ENCODE peak calls at places on chromosomes 12 and 14, in ten cellular contexts. One of them, this sample, is unnamed.

GRCh38 chr14:100413699-100414098 is 90.6 kb downstream of the SLC25A47 start:
- DNase-seq in activated CD4-positive, CD25-positive, alpha-beta regulatory T cell: no peak
- DNase-seq in stimulated activated naive CD8-positive, alpha-beta T cell treated with anti-CD3 and anti-CD28 coated beads, Interleukin-15, amount 100 ng/mL, for 72 hours: no peak
- DNase-seq in GM23338: no peak
- DNase-seq in T-helper 1 cell: no peak
- DNase-seq in GM13976: no peak
- DNase-seq in EL: no peak
- DNase-seq in progenitor cell of endocrine pancreas: no peak
- DNase-seq in body of pancreas: no peak
- DNase-seq in A549: no peak
- DNase-seq in this sample: no peak

GRCh38 chr12:77124767-77125166 is 59.4 kb upstream of the E2F7 start:
- DNase-seq in body of pancreas: no peak
- DNase-seq in GM23338: no peak
- DNase-seq in GM13976: no peak
- DNase-seq in T-helper 1 cell: no peak
- DNase-seq in A549: no peak
- DNase-seq in EL: peak; percentile 34
- DNase-seq in progenitor cell of endocrine pancreas: no peak
- DNase-seq in stimulated activated naive CD8-positive, alpha-beta T cell treated with anti-CD3 and anti-CD28 coated beads, Interleukin-15, amount 100 ng/mL, for 72 hours: no peak
- DNase-seq in activated CD4-positive, CD25-positive, alpha-beta regulatory T cell: no peak
- DNase-seq in this sample: no peak

GRCh38 chr14:90508536-90509254 is 111.9 kb downstream of the CALM1 start:
- DNase-seq in GM13976: no peak
- DNase-seq in A549: no peak
- DNase-seq in progenitor cell of endocrine pancreas: no peak
- DNase-seq in T-helper 1 cell: no peak
- DNase-seq in GM23338: no peak
- DNase-seq in stimulated activated naive CD8-positive, alpha-beta T cell treated with anti-CD3 and anti-CD28 coated beads, Interleukin-15, amount 100 ng/mL, for 72 hours: no peak
- DNase-seq in activated CD4-positive, CD25-positive, alpha-beta regulatory T cell: no peak
- DNase-seq in EL: no peak
- DNase-seq in body of pancreas: peak; percentile 69
- DNase-seq in this sample: no peak

GRCh38 chr12:45051490-45052105 is 699 bp upstream of the DBX2 start:
- DNase-seq in A549: no peak
- DNase-seq in EL: peak; percentile 2
- DNase-seq in GM13976: no peak
- DNase-seq in activated CD4-positive, CD25-positive, alpha-beta regulatory T cell: no peak
- DNase-seq in progenitor cell of endocrine pancreas: no peak
- DNase-seq in GM23338: peak; percentile 34
- DNase-seq in T-helper 1 cell: no peak
- DNase-seq in body of pancreas: no peak
- DNase-seq in stimulated activated naive CD8-positive, alpha-beta T cell treated with anti-CD3 and anti-CD28 coated beads, Interleukin-15, amount 100 ng/mL, for 72 hours: no peak
- DNase-seq in this sample: no peak

GRCh38 chr14:103284574-103285467 is 49.2 kb upstream of the EIF5 start:
- DNase-seq in stimulated activated naive CD8-positive, alpha-beta T cell treated with anti-CD3 and anti-CD28 coated beads, Interleukin-15, amount 100 ng/mL, for 72 hours: no peak
- DNase-seq in GM13976: no peak
- DNase-seq in T-helper 1 cell: no peak
- DNase-seq in A549: no peak
- DNase-seq in EL: peak; percentile 52
- DNase-seq in GM23338: peak; percentile 54
- DNase-seq in activated CD4-positive, CD25-positive, alpha-beta regulatory T cell: no peak
- DNase-seq in progenitor cell of endocrine pancreas: no peak
- DNase-seq in body of pancreas: no peak
- DNase-seq in this sample: no peak

GRCh38 chr12:48671231-48671856 is 10.7 kb downstream of the KANSL2 start:
- DNase-seq in T-helper 1 cell: no peak
- DNase-seq in stimulated activated naive CD8-positive, alpha-beta T cell treated with anti-CD3 and anti-CD28 coated beads, Interleukin-15, amount 100 ng/mL, for 72 hours: no peak
- DNase-seq in body of pancreas: no peak
- DNase-seq in activated CD4-positive, CD25-positive, alpha-beta regulatory T cell: no peak
- DNase-seq in EL: peak; percentile 10
- DNase-seq in GM23338: no peak
- DNase-seq in A549: no peak
- DNase-seq in progenitor cell of endocrine pancreas: no peak
- DNase-seq in GM13976: no peak
- DNase-seq in this sample: no peak

GRCh38 chr14:94018308-94018707 is 7.8 kb upstream of the OTUB2 start:
- DNase-seq in activated CD4-positive, CD25-positive, alpha-beta regulatory T cell: no peak
- DNase-seq in EL: no peak
- DNase-seq in T-helper 1 cell: no peak
- DNase-seq in GM13976: no peak
- DNase-seq in progenitor cell of endocrine pancreas: no peak
- DNase-seq in body of pancreas: no peak
- DNase-seq in GM23338: no peak
- DNase-seq in A549: no peak
- DNase-seq in stimulated activated naive CD8-positive, alpha-beta T cell treated with anti-CD3 and anti-CD28 coated beads, Interleukin-15, amount 100 ng/mL, for 72 hours: no peak
- DNase-seq in this sample: no peak

GRCh38 chr14:39036760-39037159 is 66.3 kb downstream of the SEC23A start:
- DNase-seq in activated CD4-positive, CD25-positive, alpha-beta regulatory T cell: no peak
- DNase-seq in T-helper 1 cell: no peak
- DNase-seq in progenitor cell of endocrine pancreas: no peak
- DNase-seq in GM23338: no peak
- DNase-seq in EL: no peak
- DNase-seq in body of pancreas: no peak
- DNase-seq in stimulated activated naive CD8-positive, alpha-beta T cell treated with anti-CD3 and anti-CD28 coated beads, Interleukin-15, amount 100 ng/mL, for 72 hours: no peak
- DNase-seq in GM13976: no peak
- DNase-seq in A549: no peak
- DNase-seq in this sample: no peak

GRCh38 chr12:124588689-124589318 is 21.4 kb upstream of the NCOR2 start:
- DNase-seq in stimulated activated naive CD8-positive, alpha-beta T cell treated with anti-CD3 and anti-CD28 coated beads, Interleukin-15, amount 100 ng/mL, for 72 hours: no peak
- DNase-seq in T-helper 1 cell: no peak
- DNase-seq in body of pancreas: peak; percentile 25
- DNase-seq in GM13976: no peak
- DNase-seq in EL: peak; percentile 60
- DNase-seq in activated CD4-positive, CD25-positive, alpha-beta regulatory T cell: no peak
- DNase-seq in GM23338: no peak
- DNase-seq in A549: no peak
- DNase-seq in progenitor cell of endocrine pancreas: no peak
- DNase-seq in this sample: no peak

GRCh38 chr14:47675489-47676300 is at the start of gene MDGA2:
- DNase-seq in GM23338: peak; percentile 86
- DNase-seq in progenitor cell of endocrine pancreas: no peak
- DNase-seq in stimulated activated naive CD8-positive, alpha-beta T cell treated with anti-CD3 and anti-CD28 coated beads, Interleukin-15, amount 100 ng/mL, for 72 hours: no peak
- DNase-seq in A549: peak; percentile 7
- DNase-seq in T-helper 1 cell: no peak
- DNase-seq in body of pancreas: no peak
- DNase-seq in GM13976: peak; percentile 30
- DNase-seq in activated CD4-positive, CD25-positive, alpha-beta regulatory T cell: no peak
- DNase-seq in EL: no peak
- DNase-seq in this sample: no peak

GRCh38 chr14:105193916-105194782 is 13.0 kb upstream of the NUDT14 start:
- DNase-seq in GM13976: no peak
- DNase-seq in progenitor cell of endocrine pancreas: no peak
- DNase-seq in stimulated activated naive CD8-positive, alpha-beta T cell treated with anti-CD3 and anti-CD28 coated beads, Interleukin-15, amount 100 ng/mL, for 72 hours: peak; percentile 39
- DNase-seq in activated CD4-positive, CD25-positive, alpha-beta regulatory T cell: no peak
- DNase-seq in A549: no peak
- DNase-seq in EL: peak; percentile 27
- DNase-seq in body of pancreas: no peak
- DNase-seq in T-helper 1 cell: no peak
- DNase-seq in GM23338: no peak
- DNase-seq in this sample: no peak

This sample was measured in GM20000.